ENCODE peak calls at places on chromosomes 4 and X, in five cellular contexts. M, W, Y, B and I are unnamed samples.

GRCh38 chrX:12329476-12329875 is 191.2 kb downstream of the FRMPD4 start:
- DNase-seq in M (no peak), W (no peak), Y (no peak), B (no peak), I (no peak)

GRCh38 chrX:150200820-150201287 is 162.3 kb upstream of the MAMLD1 start:
- DNase-seq in M (peak; percentile 18), W (no peak), Y (no peak), B (peak; percentile 56), I (peak; percentile 13)

GRCh38 chrX:123854329-123854728 is 5.5 kb upstream of the XIAP start:
- DNase-seq in M (no peak), W (no peak), Y (no peak), B (no peak), I (no peak)

GRCh38 chr4:56637154-56637553 is 43.9 kb downstream of the HOPX start:
- DNase-seq in M (no peak), W (no peak), Y (no peak), B (no peak), I (no peak)

GRCh38 chr4:156957558-156957957 is 14.0 kb downstream of the PDGFC start:
- DNase-seq in M (no peak), W (no peak), Y (no peak), B (no peak), I (no peak)

GRCh38 chr4:185931986-185932385 is 120.0 kb upstream of the SORBS2 start:
- DNase-seq in M (no peak), W (no peak), Y (no peak), B (no peak), I (no peak)

GRCh38 chrX:114581528-114582263 is 2.2 kb upstream of the HTR2C start:
- DNase-seq in M (no peak), W (no peak), Y (peak; percentile 84), B (no peak), I (no peak)

GRCh38 chr4:161629694-161630441 is 533.9 kb downstream of the FSTL5 start:
- DNase-seq in M (no peak), W (no peak), Y (no peak), B (no peak), I (no peak)

GRCh38 chrX:30693999-30694650 is 40.9 kb downstream of the GK start:
- DNase-seq in M (no peak), W (no peak), Y (no peak), B (no peak), I (no peak)

GRCh38 chr4:124111411-124111810 is 601.1 kb downstream of the ANKRD50 start:
- DNase-seq in M (no peak), W (no peak), Y (no peak), B (no peak), I (no peak)

GRCh38 chr4:5919571-5919970 is 26.7 kb upstream of the CRMP1 start:
- DNase-seq in M (no peak), W (no peak), Y (no peak), B (no peak), I (no peak)

GRCh38 chr4:6468376-6468775 is 4.0 kb downstream of the PPP2R2C start:
- DNase-seq in M (no peak), W (no peak), Y (no peak), B (peak; percentile 24), I (no peak)

GRCh38 chrX:78074088-78074487 is 30.0 kb upstream of the PGK1 start:
- DNase-seq in M (no peak), W (no peak), Y (no peak), B (no peak), I (no peak)

GRCh38 chr4:16693040-16693506 is 205.4 kb downstream of the LDB2 start:
- DNase-seq in M (no peak), W (no peak), Y (no peak), B (no peak), I (no peak)

GRCh38 chr4:105994061-105994460 is 98.8 kb downstream of the NPNT start:
- DNase-seq in M (no peak), W (no peak), Y (no peak), B (no peak), I (no peak)

GRCh38 chr4:48331577-48332340 is 9.6 kb upstream of the SLAIN2 start:
- DNase-seq in M (no peak), W (no peak), Y (no peak), B (no peak), I (no peak)

GRCh38 chrX:70434352-70434866 is 10.2 kb upstream of the DLG3 start:
- DNase-seq in M (peak; percentile 63), W (peak; percentile 53), Y (peak; percentile 92), B (peak; percentile 95), I (peak; percentile 54)

GRCh38 chr4:56870927-56871326 is 36.8 kb upstream of the REST start:
- DNase-seq in M (no peak), W (no peak), Y (no peak), B (no peak), I (no peak)

GRCh38 chr4:24842356-24842755 is 47.0 kb downstream of the SOD3 start:
- DNase-seq in M (no peak), W (no peak), Y (no peak), B (no peak), I (no peak)

GRCh38 chr4:174523003-174523693 is 860 bp upstream of the HPGD start:
- DNase-seq in M (no peak), W (peak; percentile 4), Y (peak; percentile 11), B (peak; percentile 47), I (no peak)

GRCh38 chrX:44062842-44063241 is 89.7 kb upstream of the NDP start:
- DNase-seq in M (no peak), W (no peak), Y (no peak), B (no peak), I (no peak)

GRCh38 chrX:53285591-53285990 is 4.2 kb upstream of the IQSEC2 start:
- DNase-seq in M (no peak), W (no peak), Y (no peak), B (peak; percentile 32), I (no peak)

GRCh38 chr4:81214518-81215218 is 354 bp downstream of the PRKG2 start:
- DNase-seq in M (no peak), W (no peak), Y (peak; percentile 74), B (no peak), I (no peak)

GRCh38 chr4:154877110-154877760 is 96.2 kb downstream of the RBM46 start:
- DNase-seq in M (no peak), W (no peak), Y (no peak), B (no peak), I (no peak)

GRCh38 chr4:45453258-45453841 is 670.5 kb downstream of the GABRG1 start:
- DNase-seq in M (no peak), W (no peak), Y (peak; percentile 68), B (no peak), I (no peak)

GRCh38 chr4:184648220-184649025 is 824 bp downstream of the CASP3 start:
- DNase-seq in M (peak; percentile 34), W (peak; percentile 44), Y (peak; percentile 69), B (peak; percentile 80), I (peak; percentile 10)

GRCh38 chr4:56213543-56213942 is 173.7 kb downstream of the AASDH start:
- DNase-seq in M (no peak), W (no peak), Y (no peak), B (no peak), I (no peak)

GRCh38 chr4:18756661-18757060 is 735.1 kb upstream of the LCORL start:
- DNase-seq in M (no peak), W (no peak), Y (no peak), B (no peak), I (no peak)

GRCh38 chr4:3690576-3691152 is 75.5 kb upstream of the ADRA2C start:
- DNase-seq in M (no peak), W (no peak), Y (no peak), B (no peak), I (no peak)

GRCh38 chr4:30718889-30719252 is 1.3 kb upstream of the PCDH7 start:
- DNase-seq in M (no peak), W (no peak), Y (peak; percentile 52), B (no peak), I (no peak)

GRCh38 chr4:101853028-101853427 is 62.5 kb downstream of the BANK1 start:
- DNase-seq in M (no peak), W (no peak), Y (no peak), B (no peak), I (no peak)

GRCh38 chr4:183256756-183257385 is 63.2 kb downstream of the CLDN22 start:
- DNase-seq in M (no peak), W (peak; percentile 36), Y (peak; percentile 76), B (peak; percentile 68), I (no peak)

GRCh38 chrX:112313201-112313600 is 230.6 kb upstream of the TRPC5 start:
- DNase-seq in M (no peak), W (no peak), Y (no peak), B (no peak), I (no peak)

GRCh38 chr4:8595237-8596087 is 2.9 kb downstream of the CPZ start:
- DNase-seq in M (no peak), W (no peak), Y (no peak), B (no peak), I (no peak)

GRCh38 chr4:8596891-8597290 is 4.3 kb downstream of the CPZ start:
- DNase-seq in M (no peak), W (no peak), Y (no peak), B (no peak), I (no peak)

GRCh38 chr4:8592366-8593267 is at the start of gene CPZ:
- DNase-seq in M (no peak), W (no peak), Y (peak; percentile 88), B (no peak), I (no peak)

GRCh38 chr4:8593268-8594096 is 917 bp downstream of the CPZ start:
- DNase-seq in M (no peak), W (no peak), Y (peak; percentile 44), B (no peak), I (no peak)

GRCh38 chr4:8594097-8595038 is 1.8 kb downstream of the CPZ start:
- DNase-seq in M (no peak), W (no peak), Y (peak; percentile 93), B (peak; percentile 65), I (no peak)
- H3K4me3 ChIP-seq in M (no peak overlapping the region), W (no peak overlapping the region), Y (no peak overlapping the region), B (no peak overlapping the region), I (no peak overlapping the region)

GRCh38 chr4:149690726-149691125 is 124.9 kb downstream of the IQCM start:
- DNase-seq in M (no peak), W (no peak), Y (no peak), B (no peak), I (no peak)
- TF ChIP-seq CTCF in M (no peak), W (no peak), Y (peak; percentile 49), B (no peak), I (no peak)

GRCh38 chr4:153731239-153731638 is 28.6 kb downstream of the RNF175 start:
- DNase-seq in M (no peak), W (no peak), Y (no peak), B (no peak), I (no peak)
- H3K4me1 ChIP-seq in M (no peaks in the 10 kb centered on the region), W (no peaks in the 10 kb centered on the region), Y (no peaks in the 10 kb centered on the region), B (no peaks in the 10 kb centered on the region), I (no peaks in the 10 kb centered on the region)

DNA sequence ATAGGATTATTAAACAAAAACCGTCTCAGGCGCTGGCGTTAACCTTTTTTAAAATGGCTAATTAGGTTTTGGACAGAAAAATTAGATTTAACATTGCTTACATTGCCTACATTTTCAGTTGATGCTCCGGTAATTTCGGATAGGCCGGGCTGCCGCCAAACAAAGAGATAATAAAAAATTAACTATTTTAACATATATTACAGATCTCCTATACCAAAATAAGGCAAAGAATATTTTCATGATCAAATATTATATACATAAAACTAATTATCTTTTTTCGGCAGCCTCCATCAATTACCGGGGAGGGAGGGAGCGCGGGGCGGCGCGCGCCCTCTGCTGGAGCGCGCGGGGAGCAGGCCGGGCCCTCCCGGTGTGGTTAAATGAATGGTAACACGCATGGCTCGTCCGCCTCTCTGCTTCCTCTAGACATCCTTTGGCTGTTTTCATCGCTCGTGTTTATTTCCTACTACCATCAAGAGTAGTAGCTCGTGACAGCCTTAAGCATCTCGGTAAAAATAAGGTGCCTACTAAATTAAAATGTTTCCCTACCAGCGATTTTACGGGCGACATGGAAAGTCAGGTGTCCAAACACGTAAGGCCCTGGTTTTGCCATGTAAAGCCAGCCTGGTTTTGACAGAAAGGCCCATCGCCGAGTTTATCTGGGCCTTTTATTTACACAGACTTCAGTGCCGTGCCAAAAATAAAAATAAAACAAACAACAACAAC is 52.4 kb upstream of the TMEM33 start:
- DNase-seq in M (no peak), W (peak; percentile 50), Y (peak; percentile 72), B (peak; percentile 62), I (no peak)
- H3K4me3 ChIP-seq in M (peak overlapping the region; percentile 27), W (peak overlapping the region; percentile 52), Y (peak overlapping the region; percentile 48), B (peak overlapping the region; percentile 9), I (peak overlapping the region; percentile 68)